ENCODE peak calls at places on chromosomes 11 and 22, in eight cellular contexts. W, G, P, T, Q, B, Y and S are unnamed samples.
A peak's percentile ranks its signal among the peaks of the same experiment; 100 is the strongest.

GRCh38 chr22:22578702-22579424 is 19.8 kb upstream of the PRAME start:
- DNase-seq in B (no peak), T (no peak), W (no peak), Q (no peak), Y (peak; percentile 4), G (peak; percentile 75), P (no peak), S (no peak)

GRCh38 chr11:3796796-3797328 is 492 bp downstream of the NUP98 start:
- DNase-seq in T (no peak), Q (peak; percentile 88), G (no peak), W (no peak), Y (no peak), B (no peak), P (no peak), S (no peak)

GRCh38 chr22:37121887-37122591 is 12.5 kb upstream of the TMPRSS6 start:
- DNase-seq in Q (no peak), W (no peak), G (peak; percentile 36), B (peak; percentile 32), Y (peak; percentile 36), T (no peak), P (no peak), S (no peak)

GRCh38 chr11:2797741-2798361 is 87.7 kb downstream of the CDKN1C start:
- DNase-seq in T (no peak), G (no peak), Y (no peak), B (peak; percentile 17), W (no peak), Q (peak; percentile 55), P (no peak), S (no peak)

GRCh38 chr22:19805821-19806212 is 45.2 kb downstream of the TBX1 start:
- DNase-seq in G (peak; percentile 36), W (no peak), Q (no peak), B (no peak), T (no peak), P (peak; percentile 9), Y (no peak), S (no peak)

GRCh38 chr22:23147632-23148387 is 2.5 kb downstream of the RAB36 start:
- DNase-seq in Y (no peak), B (no peak), T (no peak), Q (no peak), P (no peak), W (no peak), G (peak; percentile 58), S (peak; percentile 10)

GRCh38 chr11:111729441-111729840 is 36.7 kb downstream of the PPP2R1B start:
- DNase-seq in Q (no peak), W (no peak), B (no peak), Y (no peak), T (no peak), P (no peak), G (no peak), S (no peak)

GRCh38 chr11:60477035-60477445 is 15.5 kb upstream of the MS4A12 start:
- DNase-seq in W (no peak), G (no peak), P (no peak), B (no peak), Y (no peak), Q (no peak), T (no peak), S (no peak)

GRCh38 chr11:118918128-118918685 is 7.5 kb downstream of the BCL9L start:
- DNase-seq in B (peak; percentile 78), P (peak; percentile 89), Y (peak; percentile 95), T (no peak), W (peak; percentile 96), G (peak; percentile 95), Q (peak; percentile 95), S (peak; percentile 96)

GRCh38 chr11:116984589-116984988 is 113.6 kb downstream of the SIK3 start:
- DNase-seq in B (no peak), T (peak; percentile 96), Q (no peak), G (peak; percentile 94), P (no peak), Y (no peak), W (no peak), S (peak; percentile 97)

GRCh38 chr11:103091024-103091423 is 936 bp downstream of the DCUN1D5 start:
- DNase-seq in T (no peak), W (no peak), B (no peak), G (peak; percentile 14), P (no peak), Y (peak; percentile 22), Q (no peak), S (no peak)

GRCh38 chr22:42438293-42438650 is 6.1 kb upstream of the NFAM1 start:
- DNase-seq in T (no peak), Y (no peak), P (no peak), W (no peak), Q (no peak), G (no peak), B (no peak), S (no peak)

GRCh38 chr22:42439821-42440674 is 7.8 kb upstream of the NFAM1 start:
- DNase-seq in Q (no peak), T (no peak), Y (no peak), B (peak; percentile 30), W (no peak), P (peak; percentile 38), G (peak; percentile 44), S (no peak)

GRCh38 chr22:42437488-42438292 is 5.5 kb upstream of the NFAM1 start:
- DNase-seq in T (no peak), B (peak; percentile 78), W (no peak), G (peak; percentile 69), Q (peak; percentile 84), P (peak; percentile 75), Y (peak; percentile 54), S (no peak)

GRCh38 chr22:42440728-42441127 is 8.5 kb upstream of the NFAM1 start:
- DNase-seq in Y (no peak), W (no peak), G (no peak), Q (no peak), B (no peak), P (no peak), T (no peak), S (no peak)

GRCh38 chr22:42439021-42439420 is 6.8 kb upstream of the NFAM1 start:
- DNase-seq in B (no peak), Q (no peak), P (no peak), Y (no peak), G (no peak), T (no peak), W (no peak), S (no peak)
- H3K4me3 ChIP-seq in B (no peak overlapping the region), Q (no peak overlapping the region), P (no peak overlapping the region), Y (no peak overlapping the region), G (no peak overlapping the region), T (no peak overlapping the region), W (no peak overlapping the region), S (no peak overlapping the region)

GRCh38 chr11:104872393-104872792 is 25.9 kb downstream of the CASP12 start:
- DNase-seq in P (no peak), W (no peak), G (no peak), Y (no peak), B (no peak), Q (no peak), T (no peak), S (no peak)

GRCh38 chr11:104870910-104871309 is 27.4 kb downstream of the CASP12 start:
- DNase-seq in G (peak; percentile 49), P (no peak), T (no peak), Y (no peak), W (no peak), Q (no peak), B (no peak), S (peak; percentile 7)

GRCh38 chr11:104876838-104877500 is 21.3 kb downstream of the CASP12 start:
- DNase-seq in W (no peak), P (no peak), T (no peak), Q (no peak), B (no peak), Y (no peak), G (no peak), S (no peak)

GRCh38 chr11:104876324-104876723 is 21.9 kb downstream of the CASP12 start:
- DNase-seq in T (no peak), W (no peak), P (no peak), B (no peak), Q (no peak), G (no peak), Y (no peak), S (no peak)

GRCh38 chr11:104873252-104873651 is 25.0 kb downstream of the CASP12 start:
- DNase-seq in W (no peak), T (no peak), Q (no peak), B (no peak), P (no peak), G (no peak), Y (no peak), S (no peak)
- TF ChIP-seq CTCF in W (no peak), T (no peak), Q (no peak), B (no peak), P (no peak), G (no peak), Y (no peak), S (no peak)

GRCh38 chr11:115921986-115922385 is 417.8 kb upstream of the CADM1 start:
- DNase-seq in P (no peak), T (no peak), Q (no peak), B (no peak), G (no peak), Y (no peak), W (no peak), S (no peak)

GRCh38 chr11:115919341-115920086 is 415.3 kb upstream of the CADM1 start:
- DNase-seq in T (no peak), W (no peak), G (no peak), B (no peak), P (no peak), Q (no peak), Y (peak; percentile 16), S (no peak)

GRCh38 chr11:115920087-115920461 is 415.9 kb upstream of the CADM1 start:
- DNase-seq in W (no peak), G (no peak), T (no peak), P (no peak), B (no peak), Y (no peak), Q (no peak), S (no peak)

GRCh38 chr11:115921540-115921939 is 417.3 kb upstream of the CADM1 start:
- DNase-seq in T (no peak), Q (no peak), B (no peak), Y (no peak), G (no peak), P (no peak), W (no peak), S (no peak)

GRCh38 chr11:115920841-115921480 is 416.7 kb upstream of the CADM1 start:
- DNase-seq in T (no peak), Q (no peak), Y (no peak), W (no peak), B (no peak), G (no peak), P (no peak), S (no peak)
- H3K4me3 ChIP-seq in T (no peak overlapping the region), Q (no peak overlapping the region), Y (no peak overlapping the region), W (no peak overlapping the region), B (no peak overlapping the region), G (no peak overlapping the region), P (no peak overlapping the region), S (no peak overlapping the region)

DNA sequence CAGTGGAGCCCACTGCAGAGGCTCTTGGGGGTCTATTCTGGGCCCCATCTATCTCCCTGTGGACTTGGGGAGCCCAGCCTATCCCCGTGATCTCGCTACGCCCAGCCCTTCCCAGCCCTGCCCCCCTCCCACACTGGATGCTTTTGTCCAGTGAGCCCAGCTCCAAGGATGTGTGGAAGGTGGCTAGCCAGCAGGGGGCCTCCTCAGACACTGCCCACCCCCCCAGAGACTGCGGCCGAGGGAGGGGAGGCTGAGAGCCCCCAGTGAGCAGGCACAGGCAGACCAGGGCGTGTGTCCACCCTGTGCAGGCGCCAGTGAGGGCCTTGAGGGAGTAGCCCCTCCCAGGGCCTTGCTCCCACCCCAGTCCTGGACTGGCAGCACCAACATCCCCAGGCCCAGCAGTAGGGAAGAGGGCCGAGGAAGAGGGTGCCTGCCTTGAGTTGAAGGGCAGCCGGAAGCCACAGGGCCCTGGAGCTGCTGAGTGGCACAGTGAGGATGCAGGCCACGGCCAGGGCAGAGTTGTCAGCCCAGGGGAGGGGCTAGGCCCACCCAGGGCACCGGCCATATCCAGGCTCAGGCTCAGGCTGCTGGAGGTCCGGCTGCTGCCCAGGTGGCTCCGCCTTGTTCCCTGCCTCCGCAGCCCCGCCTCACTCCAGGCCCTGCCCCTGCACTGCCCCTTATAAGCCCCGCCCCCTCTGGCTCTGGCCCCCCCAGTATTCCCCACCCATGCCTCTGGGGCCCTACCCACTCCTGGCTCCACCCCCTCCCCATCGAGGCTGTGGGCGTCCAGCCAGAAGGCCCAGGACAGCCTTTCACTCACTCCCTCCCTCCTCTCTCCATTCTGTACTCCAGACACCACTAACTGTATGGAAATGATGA is 28.0 kb downstream of the MOB2 start:
- DNase-seq in B (peak; percentile 82), Y (peak; percentile 55), T (no peak), P (peak; percentile 84), Q (peak; percentile 95), G (peak; percentile 34), W (no peak), S (no peak)
- TF ChIP-seq CTCF in B (no peak), Y (peak; percentile 18), T (peak; percentile 38), P (no peak), Q (peak; percentile 34), G (peak; percentile 12), W (no peak), S (peak; percentile 39)